ENCODE peak calls at places on chromosomes 4 and X, in four cellular contexts. X is cardiac fibroblast, Y is cardiac septum, L is NB4. E is an unnamed sample.

GRCh38 chr4:131974730-131975129 is 1174.4 kb upstream of the PCDH10 start:
- DNase-seq in L (peak), X (peak), Y (no peak), E (no peak)

GRCh38 chr4:170374770-170375169 is 285.0 kb upstream of the AADAT start:
- DNase-seq in L (peak), X (no peak), Y (no peak), E (no peak)

GRCh38 chr4:38268837-38269236 is 308.6 kb downstream of the PTTG2 start:
- DNase-seq in Y (no peak), L (no peak), X (no peak), E (no peak)

GRCh38 chrX:131841496-131842410 is 181.3 kb upstream of the STK26 start:
- DNase-seq in X (peak), Y (no peak), L (peak), E (peak)

GRCh38 chrX:37765507-37765906 is 14.4 kb upstream of the CYBB start:
- DNase-seq in X (no peak), Y (no peak), L (peak), E (no peak)

GRCh38 chr4:177740563-177740962 is 298.3 kb upstream of the AGA start:
- DNase-seq in L (no peak), Y (no peak), X (no peak), E (no peak)

GRCh38 chr4:81021526-81021944 is 9.0 kb upstream of the BMP3 start:
- DNase-seq in L (no peak), Y (no peak), X (no peak), E (no peak)

GRCh38 chr4:55910140-55910539 is 38.6 kb upstream of the CEP135 start:
- DNase-seq in L (no peak), Y (no peak), X (peak), E (no peak)

GRCh38 chrX:107000013-107000515 is at the start of gene MORC4:
- DNase-seq in Y (peak), L (no peak), X (peak), E (peak)

GRCh38 chr4:101400096-101400495 is 52.8 kb upstream of the PPP3CA start:
- DNase-seq in L (no peak), X (peak), Y (no peak), E (no peak)

GRCh38 chr4:90189128-90189527 is 61.9 kb downstream of the CCSER1 start:
- DNase-seq in X (no peak), Y (no peak), L (no peak), E (no peak)